ENCODE peak calls at places on chromosomes 7 and 10, in nine cellular contexts. One of them, this sample, is unnamed.

GRCh38 chr7:26618458-26618857 is 245.9 kb downstream of the SKAP2 start:
- DNase-seq in sciatic nerve: no peak
- DNase-seq in NCI-H1930: no peak
- DNase-seq in activated CD4-positive, alpha-beta T cell treated with anti-CD3 and anti-CD28 coated beads for 24 hours: no peak
- DNase-seq in amniotic epithelial cell: no peak
- DNase-seq in left lobe of liver: no peak
- DNase-seq in activated B cell treated with CpG ODN at 0.5 μM for 24 hours: no peak
- DNase-seq in EH: no peak
- DNase-seq in endothelial cell: no peak
- DNase-seq in this sample: no peak

GRCh38 chr10:123081896-123082295 is 53.9 kb upstream of the HMX3 start:
- DNase-seq in activated CD4-positive, alpha-beta T cell treated with anti-CD3 and anti-CD28 coated beads for 24 hours: no peak
- DNase-seq in activated B cell treated with CpG ODN at 0.5 μM for 24 hours: no peak
- DNase-seq in left lobe of liver: no peak
- DNase-seq in endothelial cell: no peak
- DNase-seq in EH: no peak
- DNase-seq in sciatic nerve: no peak
- DNase-seq in NCI-H1930: no peak
- DNase-seq in amniotic epithelial cell: no peak
- DNase-seq in this sample: no peak

GRCh38 chr10:126734015-126734414 is 63.5 kb upstream of the C10orf90 start:
- DNase-seq in endothelial cell: no peak
- DNase-seq in left lobe of liver: no peak
- DNase-seq in amniotic epithelial cell: no peak
- DNase-seq in activated B cell treated with CpG ODN at 0.5 μM for 24 hours: no peak
- DNase-seq in sciatic nerve: no peak
- DNase-seq in EH: peak
- DNase-seq in activated CD4-positive, alpha-beta T cell treated with anti-CD3 and anti-CD28 coated beads for 24 hours: no peak
- DNase-seq in NCI-H1930: no peak
- DNase-seq in this sample: no peak

GRCh38 chr10:61040399-61041016 is 96.5 kb upstream of the RHOBTB1 start:
- DNase-seq in activated CD4-positive, alpha-beta T cell treated with anti-CD3 and anti-CD28 coated beads for 24 hours: no peak
- DNase-seq in activated B cell treated with CpG ODN at 0.5 μM for 24 hours: no peak
- DNase-seq in sciatic nerve: no peak
- DNase-seq in NCI-H1930: no peak
- DNase-seq in EH: no peak
- DNase-seq in endothelial cell: no peak
- DNase-seq in left lobe of liver: no peak
- DNase-seq in amniotic epithelial cell: no peak
- DNase-seq in this sample: no peak

GRCh38 chr7:101200862-101201599 is at the start of gene MOGAT3:
- DNase-seq in left lobe of liver: peak
- DNase-seq in sciatic nerve: no peak
- DNase-seq in activated CD4-positive, alpha-beta T cell treated with anti-CD3 and anti-CD28 coated beads for 24 hours: no peak
- DNase-seq in endothelial cell: no peak
- DNase-seq in activated B cell treated with CpG ODN at 0.5 μM for 24 hours: no peak
- DNase-seq in EH: no peak
- DNase-seq in NCI-H1930: no peak
- DNase-seq in amniotic epithelial cell: no peak
- DNase-seq in this sample: no peak

GRCh38 chr7:51950811-51951210 is 634.2 kb upstream of the COBL start:
- DNase-seq in activated CD4-positive, alpha-beta T cell treated with anti-CD3 and anti-CD28 coated beads for 24 hours: no peak
- DNase-seq in endothelial cell: no peak
- DNase-seq in activated B cell treated with CpG ODN at 0.5 μM for 24 hours: no peak
- DNase-seq in EH: no peak
- DNase-seq in sciatic nerve: no peak
- DNase-seq in left lobe of liver: no peak
- DNase-seq in amniotic epithelial cell: no peak
- DNase-seq in NCI-H1930: no peak
- DNase-seq in this sample: no peak

GRCh38 chr10:53071505-53072125 is 299.0 kb upstream of the MBL2 start:
- DNase-seq in amniotic epithelial cell: no peak
- DNase-seq in endothelial cell: no peak
- DNase-seq in left lobe of liver: no peak
- DNase-seq in EH: no peak
- DNase-seq in activated B cell treated with CpG ODN at 0.5 μM for 24 hours: no peak
- DNase-seq in sciatic nerve: no peak
- DNase-seq in NCI-H1930: no peak
- DNase-seq in activated CD4-positive, alpha-beta T cell treated with anti-CD3 and anti-CD28 coated beads for 24 hours: no peak
- DNase-seq in this sample: no peak

GRCh38 chr7:108108131-108108530 is 22.0 kb downstream of the LAMB4 start:
- DNase-seq in sciatic nerve: no peak
- DNase-seq in activated B cell treated with CpG ODN at 0.5 μM for 24 hours: no peak
- DNase-seq in NCI-H1930: no peak
- DNase-seq in activated CD4-positive, alpha-beta T cell treated with anti-CD3 and anti-CD28 coated beads for 24 hours: no peak
- DNase-seq in EH: no peak
- DNase-seq in endothelial cell: no peak
- DNase-seq in amniotic epithelial cell: no peak
- DNase-seq in left lobe of liver: no peak
- DNase-seq in this sample: no peak

GRCh38 chr10:46992794-46993552 is 81.7 kb downstream of the PTPN20 start:
- DNase-seq in amniotic epithelial cell: peak
- DNase-seq in left lobe of liver: no peak
- DNase-seq in sciatic nerve: peak
- DNase-seq in activated B cell treated with CpG ODN at 0.5 μM for 24 hours: no peak
- DNase-seq in NCI-H1930: no peak
- DNase-seq in EH: peak
- DNase-seq in endothelial cell: no peak
- DNase-seq in activated CD4-positive, alpha-beta T cell treated with anti-CD3 and anti-CD28 coated beads for 24 hours: no peak
- DNase-seq in this sample: peak

GRCh38 chr7:101865031-101865824 is 47.8 kb downstream of the CUX1 start:
- DNase-seq in activated CD4-positive, alpha-beta T cell treated with anti-CD3 and anti-CD28 coated beads for 24 hours: no peak
- DNase-seq in activated B cell treated with CpG ODN at 0.5 μM for 24 hours: no peak
- DNase-seq in NCI-H1930: no peak
- DNase-seq in EH: no peak
- DNase-seq in sciatic nerve: no peak
- DNase-seq in endothelial cell: no peak
- DNase-seq in left lobe of liver: no peak
- DNase-seq in amniotic epithelial cell: no peak
- DNase-seq in this sample: no peak

GRCh38 chr10:75403144-75404022 is 1.8 kb upstream of the ZNF503 start:
- DNase-seq in endothelial cell: peak
- DNase-seq in activated B cell treated with CpG ODN at 0.5 μM for 24 hours: no peak
- DNase-seq in amniotic epithelial cell: no peak
- DNase-seq in sciatic nerve: peak
- DNase-seq in EH: peak
- DNase-seq in left lobe of liver: peak
- DNase-seq in activated CD4-positive, alpha-beta T cell treated with anti-CD3 and anti-CD28 coated beads for 24 hours: no peak
- DNase-seq in NCI-H1930: peak
- DNase-seq in this sample: peak

GRCh38 chr7:43117025-43117424 is 4.6 kb downstream of the HECW1 start:
- DNase-seq in EH: peak
- DNase-seq in sciatic nerve: no peak
- DNase-seq in amniotic epithelial cell: no peak
- DNase-seq in endothelial cell: no peak
- DNase-seq in NCI-H1930: no peak
- DNase-seq in activated B cell treated with CpG ODN at 0.5 μM for 24 hours: no peak
- DNase-seq in left lobe of liver: no peak
- DNase-seq in activated CD4-positive, alpha-beta T cell treated with anti-CD3 and anti-CD28 coated beads for 24 hours: no peak
- DNase-seq in this sample: no peak

GRCh38 chr7:146660839-146661238 is 544.2 kb downstream of the CNTNAP2 start:
- DNase-seq in EH: no peak
- DNase-seq in activated CD4-positive, alpha-beta T cell treated with anti-CD3 and anti-CD28 coated beads for 24 hours: no peak
- DNase-seq in NCI-H1930: no peak
- DNase-seq in left lobe of liver: no peak
- DNase-seq in activated B cell treated with CpG ODN at 0.5 μM for 24 hours: no peak
- DNase-seq in sciatic nerve: no peak
- DNase-seq in amniotic epithelial cell: no peak
- DNase-seq in endothelial cell: no peak
- DNase-seq in this sample: no peak

GRCh38 chr10:3455385-3456334 is 283.1 kb upstream of the PITRM1 start:
- DNase-seq in amniotic epithelial cell: peak
- DNase-seq in EH: peak
- DNase-seq in activated B cell treated with CpG ODN at 0.5 μM for 24 hours: no peak
- DNase-seq in left lobe of liver: no peak
- DNase-seq in endothelial cell: peak
- DNase-seq in activated CD4-positive, alpha-beta T cell treated with anti-CD3 and anti-CD28 coated beads for 24 hours: no peak
- DNase-seq in sciatic nerve: no peak
- DNase-seq in NCI-H1930: no peak
- DNase-seq in this sample: no peak

GRCh38 chr10:131749767-131750142 is 151.1 kb upstream of the PPP2R2D start:
- DNase-seq in NCI-H1930: no peak
- DNase-seq in EH: no peak
- DNase-seq in left lobe of liver: no peak
- DNase-seq in sciatic nerve: no peak
- DNase-seq in amniotic epithelial cell: no peak
- DNase-seq in activated CD4-positive, alpha-beta T cell treated with anti-CD3 and anti-CD28 coated beads for 24 hours: no peak
- DNase-seq in endothelial cell: no peak
- DNase-seq in activated B cell treated with CpG ODN at 0.5 μM for 24 hours: no peak
- DNase-seq in this sample: no peak

GRCh38 chr7:55198634-55199366 is 166.3 kb upstream of the LANCL2 start:
- DNase-seq in amniotic epithelial cell: no peak
- DNase-seq in endothelial cell: no peak
- DNase-seq in sciatic nerve: no peak
- DNase-seq in left lobe of liver: no peak
- DNase-seq in EH: no peak
- DNase-seq in activated CD4-positive, alpha-beta T cell treated with anti-CD3 and anti-CD28 coated beads for 24 hours: no peak
- DNase-seq in NCI-H1930: no peak
- DNase-seq in activated B cell treated with CpG ODN at 0.5 μM for 24 hours: no peak
- DNase-seq in this sample: no peak

GRCh38 chr7:11831727-11832495 is at the start of gene THSD7A:
- DNase-seq in EH: peak
- DNase-seq in endothelial cell: peak
- DNase-seq in activated CD4-positive, alpha-beta T cell treated with anti-CD3 and anti-CD28 coated beads for 24 hours: no peak
- DNase-seq in activated B cell treated with CpG ODN at 0.5 μM for 24 hours: no peak
- DNase-seq in NCI-H1930: peak
- DNase-seq in sciatic nerve: peak
- DNase-seq in amniotic epithelial cell: peak
- DNase-seq in left lobe of liver: peak
- DNase-seq in this sample: peak

GRCh38 chr7:101935521-101936141 is 118.2 kb downstream of the CUX1 start:
- DNase-seq in amniotic epithelial cell: no peak
- DNase-seq in EH: no peak
- DNase-seq in activated CD4-positive, alpha-beta T cell treated with anti-CD3 and anti-CD28 coated beads for 24 hours: no peak
- DNase-seq in left lobe of liver: peak
- DNase-seq in sciatic nerve: peak
- DNase-seq in NCI-H1930: no peak
- DNase-seq in endothelial cell: no peak
- DNase-seq in activated B cell treated with CpG ODN at 0.5 μM for 24 hours: no peak
- DNase-seq in this sample: peak

GRCh38 chr10:73263948-73264347 is 11.5 kb upstream of the MRPS16 start:
- DNase-seq in sciatic nerve: no peak
- DNase-seq in amniotic epithelial cell: peak
- DNase-seq in EH: peak
- DNase-seq in activated B cell treated with CpG ODN at 0.5 μM for 24 hours: no peak
- DNase-seq in left lobe of liver: no peak
- DNase-seq in endothelial cell: no peak
- DNase-seq in NCI-H1930: no peak
- DNase-seq in activated CD4-positive, alpha-beta T cell treated with anti-CD3 and anti-CD28 coated beads for 24 hours: no peak
- DNase-seq in this sample: no peak

GRCh38 chr7:65475734-65476319 is 102.2 kb downstream of the ZNF92 start:
- DNase-seq in EH: no peak
- DNase-seq in endothelial cell: peak
- DNase-seq in activated B cell treated with CpG ODN at 0.5 μM for 24 hours: peak
- DNase-seq in activated CD4-positive, alpha-beta T cell treated with anti-CD3 and anti-CD28 coated beads for 24 hours: no peak
- DNase-seq in NCI-H1930: no peak
- DNase-seq in left lobe of liver: no peak
- DNase-seq in sciatic nerve: no peak
- DNase-seq in amniotic epithelial cell: peak
- DNase-seq in this sample: no peak

GRCh38 chr10:49600046-49600445 is 10.1 kb upstream of the SLC18A3 start:
- DNase-seq in left lobe of liver: peak
- DNase-seq in activated B cell treated with CpG ODN at 0.5 μM for 24 hours: no peak
- DNase-seq in sciatic nerve: no peak
- DNase-seq in endothelial cell: no peak
- DNase-seq in NCI-H1930: no peak
- DNase-seq in activated CD4-positive, alpha-beta T cell treated with anti-CD3 and anti-CD28 coated beads for 24 hours: no peak
- DNase-seq in amniotic epithelial cell: no peak
- DNase-seq in EH: no peak
- DNase-seq in this sample: no peak

GRCh38 chr10:78367012-78367411 is 333.3 kb downstream of the RPS24 start:
- DNase-seq in activated CD4-positive, alpha-beta T cell treated with anti-CD3 and anti-CD28 coated beads for 24 hours: no peak
- DNase-seq in EH: no peak
- DNase-seq in NCI-H1930: no peak
- DNase-seq in endothelial cell: no peak
- DNase-seq in left lobe of liver: no peak
- DNase-seq in sciatic nerve: no peak
- DNase-seq in amniotic epithelial cell: peak
- DNase-seq in activated B cell treated with CpG ODN at 0.5 μM for 24 hours: no peak
- DNase-seq in this sample: no peak

GRCh38 chr10:110978204-110978603 is 58.8 kb downstream of the SHOC2 start:
- DNase-seq in activated CD4-positive, alpha-beta T cell treated with anti-CD3 and anti-CD28 coated beads for 24 hours: no peak
- DNase-seq in NCI-H1930: no peak
- DNase-seq in amniotic epithelial cell: peak
- DNase-seq in endothelial cell: no peak
- DNase-seq in left lobe of liver: no peak
- DNase-seq in activated B cell treated with CpG ODN at 0.5 μM for 24 hours: no peak
- DNase-seq in EH: peak
- DNase-seq in sciatic nerve: no peak
- DNase-seq in this sample: no peak

GRCh38 chr7:98826400-98826799 is 43.4 kb downstream of the TMEM130 start:
- DNase-seq in EH: no peak
- DNase-seq in activated B cell treated with CpG ODN at 0.5 μM for 24 hours: no peak
- DNase-seq in endothelial cell: no peak
- DNase-seq in sciatic nerve: no peak
- DNase-seq in NCI-H1930: no peak
- DNase-seq in amniotic epithelial cell: no peak
- DNase-seq in left lobe of liver: no peak
- DNase-seq in activated CD4-positive, alpha-beta T cell treated with anti-CD3 and anti-CD28 coated beads for 24 hours: no peak
- DNase-seq in this sample: no peak

GRCh38 chr10:122078965-122079401 is 90.0 kb downstream of the TACC2 start:
- DNase-seq in activated CD4-positive, alpha-beta T cell treated with anti-CD3 and anti-CD28 coated beads for 24 hours: no peak
- DNase-seq in endothelial cell: no peak
- DNase-seq in activated B cell treated with CpG ODN at 0.5 μM for 24 hours: no peak
- DNase-seq in sciatic nerve: no peak
- DNase-seq in left lobe of liver: no peak
- DNase-seq in amniotic epithelial cell: no peak
- DNase-seq in EH: no peak
- DNase-seq in NCI-H1930: no peak
- DNase-seq in this sample: no peak

GRCh38 chr10:104445359-104445758 is 91.7 kb downstream of the CFAP58 start:
- DNase-seq in endothelial cell: no peak
- DNase-seq in amniotic epithelial cell: peak
- DNase-seq in activated CD4-positive, alpha-beta T cell treated with anti-CD3 and anti-CD28 coated beads for 24 hours: no peak
- DNase-seq in EH: peak
- DNase-seq in activated B cell treated with CpG ODN at 0.5 μM for 24 hours: no peak
- DNase-seq in NCI-H1930: no peak
- DNase-seq in left lobe of liver: no peak
- DNase-seq in sciatic nerve: no peak
- DNase-seq in this sample: no peak

GRCh38 chr7:2033586-2034135 is 199.1 kb downstream of the MAD1L1 start:
- DNase-seq in sciatic nerve: peak
- DNase-seq in left lobe of liver: no peak
- DNase-seq in endothelial cell: no peak
- DNase-seq in NCI-H1930: no peak
- DNase-seq in activated B cell treated with CpG ODN at 0.5 μM for 24 hours: no peak
- DNase-seq in amniotic epithelial cell: no peak
- DNase-seq in activated CD4-positive, alpha-beta T cell treated with anti-CD3 and anti-CD28 coated beads for 24 hours: no peak
- DNase-seq in EH: no peak
- DNase-seq in this sample: no peak

GRCh38 chr7:101912711-101913110 is 95.3 kb downstream of the CUX1 start:
- DNase-seq in endothelial cell: no peak
- DNase-seq in NCI-H1930: no peak
- DNase-seq in sciatic nerve: peak
- DNase-seq in activated CD4-positive, alpha-beta T cell treated with anti-CD3 and anti-CD28 coated beads for 24 hours: no peak
- DNase-seq in EH: peak
- DNase-seq in activated B cell treated with CpG ODN at 0.5 μM for 24 hours: no peak
- DNase-seq in left lobe of liver: no peak
- DNase-seq in amniotic epithelial cell: peak
- DNase-seq in this sample: no peak

GRCh38 chr10:132886211-132887099 is 55.9 kb downstream of the CFAP46 start:
- DNase-seq in sciatic nerve: peak
- DNase-seq in left lobe of liver: no peak
- DNase-seq in NCI-H1930: no peak
- DNase-seq in activated B cell treated with CpG ODN at 0.5 μM for 24 hours: no peak
- DNase-seq in amniotic epithelial cell: no peak
- DNase-seq in activated CD4-positive, alpha-beta T cell treated with anti-CD3 and anti-CD28 coated beads for 24 hours: no peak
- DNase-seq in endothelial cell: no peak
- DNase-seq in EH: no peak
- DNase-seq in this sample: peak